ENCODE peak calls at places on chromosomes 7 and 10, in seven cellular contexts. I is neuronal stem cell, A is mesenchymal stem cell, V is H9, H is IMR-90, N is H1, O is trophoblast cell. R is an unnamed sample.

GRCh38 chr7:26167293-26167934 is 15.4 kb downstream of the NFE2L3 start:
- DNase-seq in I (no peak), V (no peak), N (no peak), A (no peak), H (no peak), O (no peak), R (no peak)

GRCh38 chr7:22447759-22448158 is 52.2 kb downstream of the STEAP1B start:
- DNase-seq in V (no peak), O (no peak), A (no peak), I (no peak), H (peak; percentile 13), N (no peak), R (no peak)

GRCh38 chr10:5528989-5529701 is 4.4 kb downstream of the CALML3 start:
- DNase-seq in O (no peak), I (no peak), V (peak; percentile 13), A (no peak), N (no peak), H (no peak), R (no peak)

GRCh38 chr10:119177708-119178370 is 773 bp downstream of the PRDX3 start:
- DNase-seq in A (no peak), I (no peak), V (no peak), N (no peak), H (no peak), O (peak; percentile 21), R (no peak)

GRCh38 chr7:92851732-92852131 is 15.4 kb upstream of the CDK6 start:
- DNase-seq in O (no peak), A (no peak), I (no peak), V (no peak), H (peak; percentile 31), N (no peak), R (no peak)

GRCh38 chr7:31850601-31851000 is 163.6 kb downstream of the PPP1R17 start:
- DNase-seq in I (no peak), V (no peak), O (no peak), A (peak; percentile 83), N (no peak), H (peak; percentile 9), R (no peak)

GRCh38 chr10:74983383-74983782 is 128.1 kb upstream of the SAMD8 start:
- DNase-seq in V (no peak), H (no peak), N (no peak), I (no peak), A (no peak), O (no peak), R (no peak)

GRCh38 chr10:132065491-132066105 is at the start of gene JAKMIP3:
- DNase-seq in V (peak; percentile 70), N (peak; percentile 72), A (peak; percentile 96), O (no peak), H (peak; percentile 96), I (peak; percentile 27), R (peak; percentile 38)

GRCh38 chr10:15901889-15902288 is 41.6 kb upstream of the MINDY3 start:
- DNase-seq in I (no peak), V (no peak), O (no peak), A (no peak), H (no peak), N (no peak), R (peak; percentile 38)

GRCh38 chr7:114818501-114818900 is 103.4 kb upstream of the MDFIC start:
- DNase-seq in O (peak; percentile 38), V (no peak), H (peak; percentile 70), N (no peak), I (no peak), A (peak; percentile 48), R (no peak)

GRCh38 chr10:126459878-126460481 is 71.7 kb upstream of the ADAM12 start:
- DNase-seq in N (no peak), V (no peak), H (peak; percentile 92), O (peak; percentile 55), I (no peak), A (peak; percentile 96), R (peak; percentile 60)
- H4K8ac ChIP-seq in N (no peak overlapping the region), V (no peak overlapping the region), H (no peak overlapping the region), O (no peak overlapping the region), I (no peak overlapping the region), A (peak overlapping the region; percentile 35), R (no peak overlapping the region)

GRCh38 chr10:77626266-77626935 is 11.2 kb downstream of the KCNMA1 start:
- DNase-seq in V (no peak), O (no peak), H (no peak), I (no peak), A (peak; percentile 52), N (no peak), R (no peak)
- H2AK5ac ChIP-seq in V (no peak overlapping the region), O (no peak overlapping the region), H (no peak overlapping the region), I (no peak overlapping the region), A (no peak overlapping the region), N (no peak overlapping the region), R (no peak overlapping the region)

DNA sequence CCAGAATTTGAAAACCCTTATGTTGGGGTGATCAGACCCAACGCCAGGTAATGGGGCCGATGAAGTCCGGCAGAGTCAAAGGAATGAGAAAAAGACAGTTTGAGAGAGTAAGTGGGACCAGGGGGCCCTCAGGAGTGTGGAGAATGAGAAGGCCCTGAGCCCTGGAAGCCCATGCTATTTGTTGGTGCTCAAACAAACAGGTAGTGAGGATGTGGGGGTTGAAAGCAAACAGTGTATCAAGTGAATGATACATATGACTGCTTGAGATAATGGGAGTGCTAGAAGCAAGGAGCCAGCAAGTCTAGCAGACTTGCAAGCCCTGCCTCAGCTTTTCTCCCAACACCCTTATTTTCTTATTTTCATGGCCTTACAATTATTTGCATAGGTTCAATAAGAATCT is 11.2 kb upstream of the SEPTIN14 start:
- DNase-seq in V (no peak), O (no peak), H (no peak), N (no peak), I (no peak), A (no peak), R (no peak)
- H4K8ac ChIP-seq in V (no peak overlapping the region), O (no peak overlapping the region), H (no peak overlapping the region), N (no peak overlapping the region), I (no peak overlapping the region), A (no peak overlapping the region), R (no peak overlapping the region)

GRCh38 chr10:6918305-6918704 is 338.2 kb upstream of the PRKCQ start:
- DNase-seq in O (peak; percentile 6), H (no peak), I (no peak), N (peak; percentile 75), V (peak; percentile 60), A (no peak), R (peak; percentile 65)
- H2AK5ac ChIP-seq in O (no peak overlapping the region), H (no peak overlapping the region), I (no peak overlapping the region), N (no peak overlapping the region), V (no peak overlapping the region), A (no peak overlapping the region), R (no peak overlapping the region)

GRCh38 chr10:113846036-113846435 is 7.8 kb downstream of the DCLRE1A start:
- DNase-seq in H (no peak), V (no peak), I (no peak), A (no peak), O (no peak), N (no peak), R (no peak)
- H4K8ac ChIP-seq in H (no peak overlapping the region), V (no peak overlapping the region), I (no peak overlapping the region), A (no peak overlapping the region), O (no peak overlapping the region), N (no peak overlapping the region), R (no peak overlapping the region)

GRCh38 chr7:127393370-127394058 is 1.0 kb upstream of the ZNF800 start:
- DNase-seq in I (peak; percentile 6), H (no peak), O (no peak), A (peak; percentile 18), V (peak; percentile 33), N (peak; percentile 51), R (peak; percentile 27)

GRCh38 chr7:127390817-127391590 is 1.5 kb downstream of the ZNF800 start:
- DNase-seq in O (no peak), V (no peak), A (no peak), I (peak; percentile 4), N (no peak), H (no peak), R (no peak)

GRCh38 chr7:127392566-127393369 is at the start of gene ZNF800:
- DNase-seq in A (peak; percentile 86), V (peak; percentile 86), N (peak; percentile 80), I (peak; percentile 71), O (peak; percentile 73), H (peak; percentile 82), R (peak; percentile 88)

GRCh38 chr7:127391591-127392181 is 822 bp downstream of the ZNF800 start:
- DNase-seq in H (peak; percentile 24), N (peak; percentile 56), V (peak; percentile 31), I (peak; percentile 42), A (peak; percentile 53), O (peak; percentile 26), R (peak; percentile 37)

GRCh38 chr7:127392182-127392565 is 334 bp downstream of the ZNF800 start:
- DNase-seq in H (peak; percentile 55), O (peak; percentile 63), A (peak; percentile 70), I (no peak), N (no peak), V (no peak), R (peak; percentile 65)
- H2AK5ac ChIP-seq in H (no peak overlapping the region), O (no peak overlapping the region), A (no peak overlapping the region), I (no peak overlapping the region), N (no peak overlapping the region), V (no peak overlapping the region), R (no peak overlapping the region)

DNA sequence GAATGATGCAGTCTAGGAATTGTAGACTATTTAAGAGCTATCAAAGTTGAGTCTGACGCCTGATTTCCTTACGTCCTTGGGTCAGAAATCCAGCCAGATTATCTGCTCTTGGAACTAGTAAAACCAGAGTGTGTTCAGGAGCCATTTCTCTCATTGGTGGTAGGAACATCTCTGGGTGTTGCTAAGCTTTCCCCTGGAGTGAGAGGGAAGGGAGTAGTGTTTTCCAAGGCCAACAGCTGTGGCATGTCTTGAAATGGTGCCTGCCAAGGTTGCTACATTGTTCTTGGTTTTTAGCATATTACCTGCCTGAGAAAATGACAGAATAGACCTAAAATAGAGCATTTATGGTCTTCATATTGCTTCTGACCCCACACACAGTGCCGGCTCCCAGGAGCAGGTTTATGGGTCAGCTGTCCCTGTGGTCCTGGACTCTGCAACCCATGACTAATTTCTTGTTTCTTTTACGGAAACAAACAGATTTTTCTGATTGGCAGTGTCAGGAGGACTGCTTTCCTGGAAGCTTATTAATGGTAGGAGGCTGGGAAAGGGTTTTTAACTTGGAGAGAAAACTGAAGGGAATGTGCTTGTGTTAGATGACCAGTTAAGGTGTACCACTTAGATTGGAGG is 17.5 kb downstream of the GBF1 start:
- DNase-seq in H (no peak), O (no peak), A (peak; percentile 28), I (no peak), V (no peak), N (no peak), R (no peak)
- H4K8ac ChIP-seq in H (no peak overlapping the region), O (no peak overlapping the region), A (no peak overlapping the region), I (no peak overlapping the region), V (no peak overlapping the region), N (no peak overlapping the region), R (no peak overlapping the region)

GRCh38 chr7:46738713-46739220 is 817.7 kb upstream of the IGFBP3 start:
- DNase-seq in H (peak; percentile 46), I (no peak), A (no peak), O (peak; percentile 6), V (no peak), N (no peak), R (no peak)
- H2AK5ac ChIP-seq in H (peak overlapping the region; percentile 42), I (no peak overlapping the region), A (no peak overlapping the region), O (no peak overlapping the region), V (no peak overlapping the region), N (no peak overlapping the region), R (no peak overlapping the region)

DNA sequence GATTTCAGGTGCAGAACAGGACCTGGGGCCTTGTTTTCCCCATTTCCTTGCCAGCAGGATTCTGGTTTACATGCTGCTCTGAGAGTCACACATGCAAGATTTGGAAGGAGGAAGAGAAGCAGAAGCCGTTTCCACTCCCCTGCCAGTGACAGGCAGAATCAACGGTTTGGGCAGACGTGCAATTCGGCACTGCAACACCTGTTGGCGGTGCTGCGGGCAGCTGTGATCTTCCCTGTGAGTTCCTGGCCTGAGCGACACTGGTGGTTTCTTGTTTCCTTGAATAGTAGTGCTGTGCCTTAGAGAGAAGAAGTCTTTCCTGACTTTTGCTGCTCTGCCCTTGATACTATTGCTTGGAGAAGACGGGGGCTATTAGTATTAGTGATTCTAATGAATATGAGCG is 1126.2 kb downstream of the TYW1 start:
- DNase-seq in H (no peak), V (no peak), A (no peak), N (no peak), O (no peak), I (no peak), R (no peak)
- H4K8ac ChIP-seq in H (no peak overlapping the region), V (no peak overlapping the region), A (no peak overlapping the region), N (no peak overlapping the region), O (no peak overlapping the region), I (no peak overlapping the region), R (no peak overlapping the region)

R was measured in mesendoderm.